ENCODE peak calls at places on chromosome 2, in ten cellular contexts. S is NCI-H774; C is heart right ventricle; M is hepatic stellate cell; A is neural progenitor cell; O is activated T-helper 1 cell treated with anti-CD3 and anti-CD28 coated beads, Interleukin-12 subunit alpha, Interleukin-12 subunit beta, Interleukin-2, Interleukin-4 antibody, amounts not matched to agents 30 ng/mL and 10 ng/mL and 1 ng/mL, durations not matched to agents 14 hours and 24 hours and 36 hours; F is germinal center; U is lung microvascular endothelial cell; R is frontal cortex; E is mesendoderm. P is an unnamed sample.

GRCh38 chr2:196174424-196174823 is 3.0 kb upstream of the STK17B start:
- DNase-seq in E (no peak), M (no peak), U (no peak), C (no peak), F (no peak), R (no peak), S (no peak), A (no peak), O (no peak), P (no peak)

GRCh38 chr2:9665903-9666302 is 35.1 kb upstream of the YWHAQ start:
- DNase-seq in C (no peak), E (peak; percentile 27), O (no peak), A (no peak), S (no peak), F (no peak), M (peak; percentile 80), R (no peak), U (peak; percentile 68), P (peak; percentile 84)

GRCh38 chr2:161237397-161238263 is 70.6 kb upstream of the PSMD14 start:
- DNase-seq in U (peak; percentile 50), M (peak; percentile 49), F (no peak), S (peak; percentile 48), R (peak; percentile 32), O (no peak), E (peak; percentile 81), A (peak; percentile 82), C (peak; percentile 52), P (peak; percentile 38)

GRCh38 chr2:96815326-96816126 is 542 bp upstream of the CNNM3 start:
- DNase-seq in R (no peak), C (no peak), F (peak; percentile 46), M (peak; percentile 58), U (no peak), A (peak; percentile 46), S (no peak), O (no peak), E (peak; percentile 82), P (peak; percentile 79)

GRCh38 chr2:239433777-239434396 is 33.1 kb upstream of the HDAC4 start:
- DNase-seq in E (no peak), F (no peak), U (no peak), C (no peak), M (no peak), S (peak; percentile 12), O (no peak), R (no peak), A (no peak), P (no peak)

GRCh38 chr2:218011641-218012040 is 8.8 kb upstream of the TNS1 start:
- DNase-seq in O (no peak), F (no peak), R (no peak), U (no peak), C (no peak), S (no peak), A (no peak), E (no peak), M (no peak), P (no peak)

GRCh38 chr2:26298638-26299393 is 47.1 kb upstream of the SELENOI start:
- DNase-seq in R (no peak), A (peak; percentile 49), C (no peak), E (peak; percentile 59), F (peak; percentile 33), U (peak; percentile 69), M (peak; percentile 60), O (no peak), S (no peak), P (no peak)

GRCh38 chr2:197414515-197414914 is 20.3 kb downstream of the SF3B1 start:
- DNase-seq in M (no peak), F (no peak), E (no peak), O (no peak), A (no peak), U (no peak), S (no peak), R (no peak), C (no peak), P (no peak)

GRCh38 chr2:146978891-146979555 is 865.8 kb upstream of the ACVR2A start:
- DNase-seq in O (no peak), E (no peak), U (no peak), A (no peak), C (no peak), R (no peak), S (no peak), F (no peak), M (no peak), P (no peak)

GRCh38 chr2:18722101-18722500 is 132.7 kb upstream of the NT5C1B start:
- DNase-seq in U (no peak), O (no peak), F (no peak), S (no peak), A (no peak), R (no peak), M (no peak), C (no peak), E (no peak), P (no peak)

GRCh38 chr2:86372641-86373502 is 35.4 kb upstream of the REEP1 start:
- DNase-seq in A (peak; percentile 77), O (no peak), F (no peak), U (no peak), M (peak; percentile 53), R (no peak), S (peak; percentile 17), E (peak; percentile 75), C (no peak), P (peak; percentile 35)

GRCh38 chr2:16755377-16755776 is 89.7 kb upstream of the CYRIA start:
- DNase-seq in U (no peak), C (peak; percentile 24), M (no peak), S (no peak), F (no peak), O (no peak), R (no peak), A (no peak), E (no peak), P (no peak)

GRCh38 chr2:37192551-37192950 is 3.7 kb upstream of the CEBPZOS start:
- DNase-seq in A (peak; percentile 5), O (no peak), C (no peak), F (no peak), M (no peak), U (no peak), E (no peak), R (no peak), S (no peak), P (no peak)

GRCh38 chr2:144995482-144995881 is 475.6 kb upstream of the ZEB2 start:
- DNase-seq in F (no peak), E (no peak), A (no peak), M (no peak), C (no peak), O (no peak), U (no peak), R (no peak), S (no peak), P (no peak)

GRCh38 chr2:6111676-6112294 is 419.6 kb downstream of the SOX11 start:
- DNase-seq in M (no peak), R (no peak), F (no peak), E (no peak), O (no peak), S (no peak), C (no peak), A (no peak), U (no peak), P (no peak)

GRCh38 chr2:130336877-130337734 is 5.6 kb upstream of the IMP4 start:
- DNase-seq in M (peak; percentile 86), C (peak; percentile 67), O (peak; percentile 32), R (peak; percentile 75), E (peak; percentile 94), U (peak; percentile 90), S (peak; percentile 76), A (peak; percentile 90), F (peak; percentile 75), P (no peak)

GRCh38 chr2:36663851-36664715 is 32.4 kb upstream of the VIT start:
- DNase-seq in A (peak; percentile 67), O (no peak), M (peak; percentile 29), S (peak; percentile 18), F (peak; percentile 20), C (no peak), E (peak; percentile 85), R (peak; percentile 31), U (peak; percentile 88), P (no peak)

GRCh38 chr2:27370816-27371620 is 602 bp downstream of the SNX17 start:
- DNase-seq in R (no peak), S (no peak), A (no peak), M (peak; percentile 51), E (peak; percentile 56), U (peak; percentile 33), F (peak; percentile 50), C (peak; percentile 41), O (no peak), P (no peak)

GRCh38 chr2:238499731-238500570 is 73.2 kb downstream of the ASB1 start:
- DNase-seq in R (no peak), A (no peak), M (no peak), C (no peak), F (no peak), S (no peak), O (no peak), U (no peak), E (no peak), P (no peak)

GRCh38 chr2:22795467-22795866 is 589.5 kb upstream of the KLHL29 start:
- DNase-seq in M (no peak), R (no peak), A (no peak), C (no peak), O (no peak), U (no peak), S (no peak), F (no peak), E (peak; percentile 90), P (no peak)

GRCh38 chr2:55431982-55432627 is 12.4 kb upstream of the CCDC88A start:
- DNase-seq in R (peak; percentile 39), U (peak; percentile 60), A (peak; percentile 38), F (peak; percentile 26), C (no peak), S (no peak), E (peak; percentile 28), O (no peak), M (peak; percentile 40), P (no peak)

GRCh38 chr2:128356127-128356526 is 37.5 kb upstream of the HS6ST1 start:
- DNase-seq in F (no peak), R (no peak), C (no peak), S (no peak), E (no peak), M (no peak), U (no peak), O (no peak), A (no peak), P (no peak)

P was measured in H54.